ENCODE peak calls at places on chromosomes 12 and 14, in seven cellular contexts. C, U, P, X, S, T and G are unnamed samples.

GRCh38 chr14:105096206-105096875 is 31.1 kb upstream of the GPR132 start:
- DNase-seq in C (no peak), U (no peak), P (no peak), X (no peak), S (no peak), T (no peak), G (no peak)

GRCh38 chr12:56629459-56630179 is 507 bp downstream of the BAZ2A start:
- DNase-seq in C (peak; percentile 22), U (no peak), P (peak; percentile 34), X (no peak), S (peak; percentile 62), T (no peak), G (peak; percentile 32)

GRCh38 chr14:31418440-31418839 is 1.9 kb downstream of the HEATR5A start:
- DNase-seq in C (no peak), U (no peak), P (no peak), X (no peak), S (no peak), T (no peak), G (no peak)

GRCh38 chr12:5085896-5086295 is 42.2 kb downstream of the KCNA5 start:
- DNase-seq in C (no peak), U (peak; percentile 86), P (no peak), X (no peak), S (no peak), T (no peak), G (peak; percentile 71)

GRCh38 chr12:2017724-2018337 is 13.6 kb upstream of the DCP1B start:
- DNase-seq in C (no peak), U (no peak), P (peak; percentile 44), X (no peak), S (no peak), T (no peak), G (no peak)

GRCh38 chr12:46494424-46494823 is 121.9 kb upstream of the SLC38A2 start:
- DNase-seq in C (no peak), U (peak; percentile 74), P (no peak), X (no peak), S (no peak), T (no peak), G (peak; percentile 83)

GRCh38 chr14:68843471-68844209 is 50.8 kb upstream of the ZFP36L1 start:
- DNase-seq in C (peak; percentile 65), U (peak; percentile 75), P (peak; percentile 84), X (peak; percentile 47), S (peak; percentile 82), T (peak; percentile 26), G (peak; percentile 76)

GRCh38 chr12:52975820-52976573 is 27.1 kb downstream of the KRT18 start:
- DNase-seq in C (peak; percentile 90), U (peak; percentile 22), P (no peak), X (no peak), S (no peak), T (peak; percentile 46), G (peak; percentile 36)

GRCh38 chr14:85279407-85279806 is 250.5 kb upstream of the FLRT2 start:
- DNase-seq in C (no peak), U (no peak), P (no peak), X (no peak), S (no peak), T (no peak), G (no peak)

GRCh38 chr14:90842726-90843125 is 26.5 kb upstream of the TTC7B start:
- DNase-seq in C (no peak), U (no peak), P (no peak), X (no peak), S (no peak), T (no peak), G (peak; percentile 29)

GRCh38 chr14:73788871-73789590 is 62.6 kb upstream of the PTGR2 start:
- DNase-seq in C (no peak), U (no peak), P (no peak), X (no peak), S (no peak), T (no peak), G (peak; percentile 75)

GRCh38 chr12:108854453-108855283 is 2.7 kb downstream of the SSH1 start:
- DNase-seq in C (no peak), U (peak; percentile 99), P (peak; percentile 74), X (no peak), S (no peak), T (no peak), G (peak; percentile 99)

GRCh38 chr12:124381454-124382207 is 86.7 kb downstream of the RFLNA start:
- DNase-seq in C (peak; percentile 69), U (peak; percentile 71), P (peak; percentile 91), X (no peak), S (no peak), T (no peak), G (peak; percentile 92)

GRCh38 chr12:19810213-19810612 is 370.9 kb downstream of the AEBP2 start:
- DNase-seq in C (no peak), U (no peak), P (no peak), X (no peak), S (no peak), T (no peak), G (peak; percentile 34)

GRCh38 chr12:48937170-48937569 is 11.9 kb upstream of the FKBP11 start:
- DNase-seq in C (no peak), U (no peak), P (no peak), X (no peak), S (no peak), T (no peak), G (no peak)

GRCh38 chr12:26871985-26872384 is 39.0 kb upstream of the ITPR2 start:
- DNase-seq in C (no peak), U (no peak), P (no peak), X (no peak), S (no peak), T (no peak), G (no peak)

GRCh38 chr14:66105819-66106218 is 380.4 kb upstream of the CCDC196 start:
- DNase-seq in C (no peak), U (no peak), P (no peak), X (no peak), S (no peak), T (no peak), G (peak; percentile 59)

GRCh38 chr12:49225551-49226166 is 36.8 kb upstream of the TUBA1A start:
- DNase-seq in C (no peak), U (peak; percentile 34), P (no peak), X (no peak), S (no peak), T (no peak), G (peak; percentile 79)

GRCh38 chr14:22648506-22648905 is 4.4 kb upstream of the OR6J1 start:
- DNase-seq in C (no peak), U (peak; percentile 39), P (no peak), X (no peak), S (no peak), T (no peak), G (peak; percentile 44)

GRCh38 chr12:99250091-99250490 is 397.5 kb upstream of the GARIN6 start:
- DNase-seq in C (no peak), U (no peak), P (no peak), X (no peak), S (no peak), T (no peak), G (no peak)

GRCh38 chr14:80152763-80153162 is 58.5 kb downstream of the DIO2 start:
- DNase-seq in C (no peak), U (no peak), P (no peak), X (no peak), S (no peak), T (no peak), G (no peak)

GRCh38 chr12:50174971-50175715 is 8.0 kb upstream of the CERS5 start:
- DNase-seq in C (peak; percentile 81), U (peak; percentile 89), P (peak; percentile 33), X (no peak), S (no peak), T (no peak), G (peak; percentile 89)

GRCh38 chr14:96362071-96362964 is 823 bp downstream of the ATG2B start:
- DNase-seq in C (peak; percentile 61), U (peak; percentile 37), P (peak; percentile 31), X (peak; percentile 5), S (peak; percentile 48), T (peak; percentile 57), G (peak; percentile 56)

GRCh38 chr14:23113346-23114119 is 5.5 kb downstream of the CEBPE start:
- DNase-seq in C (no peak), U (peak; percentile 91), P (no peak), X (no peak), S (no peak), T (no peak), G (peak; percentile 35)

GRCh38 chr14:57391609-57392195 is 1.3 kb downstream of the NAA30 start:
- DNase-seq in C (no peak), U (peak; percentile 16), P (no peak), X (no peak), S (no peak), T (no peak), G (no peak)

GRCh38 chr12:12008931-12009611 is 61.7 kb upstream of the BCL2L14 start:
- DNase-seq in C (peak; percentile 58), U (peak; percentile 31), P (no peak), X (no peak), S (peak; percentile 72), T (peak; percentile 87), G (peak; percentile 28)

GRCh38 chr12:25054783-25055144 is 105.9 kb upstream of the BCAT1 start:
- DNase-seq in C (no peak), U (peak; percentile 24), P (no peak), X (no peak), S (peak; percentile 69), T (no peak), G (no peak)

GRCh38 chr12:3176754-3177153 is 99.6 kb downstream of the TSPAN9 start:
- DNase-seq in C (no peak), U (no peak), P (no peak), X (no peak), S (no peak), T (no peak), G (no peak)

GRCh38 chr12:118606690-118607089 is 230.3 kb downstream of the SUDS3 start:
- DNase-seq in C (no peak), U (no peak), P (no peak), X (no peak), S (no peak), T (no peak), G (no peak)

GRCh38 chr12:88698471-88698870 is 118.2 kb upstream of the KITLG start:
- DNase-seq in C (no peak), U (no peak), P (no peak), X (no peak), S (no peak), T (no peak), G (no peak)

GRCh38 chr12:65152012-65152411 is 17.4 kb upstream of the LEMD3 start:
- DNase-seq in C (no peak), U (no peak), P (no peak), X (no peak), S (no peak), T (no peak), G (no peak)

GRCh38 chr12:18250313-18250916 is 10.9 kb upstream of the PIK3C2G start:
- DNase-seq in C (peak; percentile 61), U (peak; percentile 84), P (peak; percentile 40), X (no peak), S (no peak), T (peak; percentile 51), G (peak; percentile 84)

GRCh38 chr14:67999693-68000384 is 180.3 kb downstream of the RAD51B start:
- DNase-seq in C (no peak), U (peak; percentile 84), P (no peak), X (no peak), S (no peak), T (no peak), G (peak; percentile 67)

GRCh38 chr12:70241845-70242244 is 1.4 kb upstream of the CNOT2 start:
- DNase-seq in C (no peak), U (no peak), P (no peak), X (no peak), S (no peak), T (no peak), G (peak; percentile 15)

GRCh38 chr12:81327458-81327857 is 249.6 kb downstream of the ACSS3 start:
- DNase-seq in C (no peak), U (no peak), P (no peak), X (no peak), S (no peak), T (no peak), G (no peak)

GRCh38 chr14:81401420-81402122 is 1.4 kb upstream of the STON2 start:
- DNase-seq in C (no peak), U (peak; percentile 96), P (no peak), X (no peak), S (no peak), T (no peak), G (peak; percentile 76)